ENCODE peak calls at places on chromosomes 16 and 17, in six cellular contexts. E is breast epithelium, U is esophagus squamous epithelium, F is endothelial cell of umbilical vein, G is testis, B is IMR-90. J is an unnamed sample.

GRCh38 chr17:34171245-34171818 is 83.8 kb upstream of the CCL2 start:
- DNase-seq in E (peak; percentile 41), U (no peak), F (peak; percentile 73), G (peak; percentile 76), B (peak; percentile 53), J (peak; percentile 54)

GRCh38 chr17:38605230-38605851 is 411 bp downstream of the SRCIN1 start:
- DNase-seq in E (no peak), U (no peak), F (no peak), G (no peak), B (no peak), J (no peak)

GRCh38 chr16:66476328-66477027 is 49.4 kb downstream of the BEAN1 start:
- DNase-seq in E (no peak), U (no peak), F (no peak), G (no peak), B (no peak), J (peak; percentile 7)

GRCh38 chr17:49249292-49249794 is 18.8 kb upstream of the PHOSPHO1 start:
- DNase-seq in E (no peak), U (no peak), F (no peak), G (peak; percentile 27), B (no peak), J (peak; percentile 99)

GRCh38 chr16:50303605-50304466 is 37.5 kb downstream of the ADCY7 start:
- DNase-seq in E (no peak), U (no peak), F (no peak), G (no peak), B (peak; percentile 70), J (no peak)

GRCh38 chr17:72560303-72561247 is 439.8 kb downstream of the SOX9 start:
- DNase-seq in E (no peak), U (no peak), F (peak; percentile 15), G (peak; percentile 53), B (peak; percentile 56), J (peak; percentile 70)

GRCh38 chr16:87498324-87499188 is 5.7 kb upstream of the ZCCHC14 start:
- DNase-seq in E (no peak), U (no peak), F (no peak), G (no peak), B (no peak), J (no peak)

GRCh38 chr17:75024686-75025397 is 12.4 kb downstream of the MRPL58 start:
- DNase-seq in E (no peak), U (no peak), F (no peak), G (peak; percentile 59), B (no peak), J (no peak)

GRCh38 chr16:17359778-17360177 is 111.0 kb downstream of the XYLT1 start:
- DNase-seq in E (no peak), U (no peak), F (no peak), G (no peak), B (peak; percentile 70), J (no peak)

GRCh38 chr16:30602595-30603277 is 7.5 kb downstream of the ZNF689 start:
- DNase-seq in E (no peak), U (no peak), F (no peak), G (no peak), B (peak; percentile 37), J (no peak)

GRCh38 chr17:781920-782731 is at the start of the genes GLOD4 and MRM3:
- DNase-seq in E (peak; percentile 92), U (peak; percentile 68), F (peak; percentile 92), G (peak; percentile 96), B (peak; percentile 85), J (peak; percentile 96)

GRCh38 chr16:25033852-25034251 is 18.7 kb upstream of the ARHGAP17 start:
- DNase-seq in E (no peak), U (no peak), F (no peak), G (no peak), B (peak; percentile 83), J (no peak)

GRCh38 chr17:66412857-66413563 is 110.6 kb downstream of the PRKCA start:
- DNase-seq in E (no peak), U (no peak), F (no peak), G (no peak), B (no peak), J (no peak)

GRCh38 chr16:23423496-23424049 is 29.4 kb downstream of the COG7 start:
- DNase-seq in E (peak; percentile 95), U (no peak), F (peak; percentile 100), G (peak; percentile 85), B (peak; percentile 99), J (no peak)

GRCh38 chr17:10733666-10734065 is 3.8 kb upstream of the TMEM220 start:
- DNase-seq in E (no peak), U (no peak), F (no peak), G (no peak), B (no peak), J (no peak)

GRCh38 chr17:60231234-60231633 is 81.5 kb downstream of the CA4 start:
- DNase-seq in E (no peak), U (no peak), F (peak; percentile 45), G (no peak), B (peak; percentile 39), J (peak; percentile 44)

GRCh38 chr16:27828671-27829070 is 234.8 kb downstream of the GSG1L start:
- DNase-seq in E (no peak), U (no peak), F (no peak), G (no peak), B (no peak), J (no peak)

GRCh38 chr16:22373662-22374310 is 633 bp downstream of the CDR2 start:
- DNase-seq in E (peak; percentile 44), U (no peak), F (peak; percentile 56), G (peak; percentile 47), B (no peak), J (peak; percentile 71)

GRCh38 chr17:12719948-12720347 is 54.3 kb downstream of the MYOCD start:
- DNase-seq in E (no peak), U (no peak), F (no peak), G (peak; percentile 32), B (no peak), J (no peak)

GRCh38 chr17:48011405-48012150 is 26.0 kb downstream of the COPZ2 start:
- DNase-seq in E (peak; percentile 37), U (no peak), F (peak; percentile 43), G (peak; percentile 41), B (peak; percentile 25), J (peak; percentile 64)

GRCh38 chr16:75252946-75253911 is 1.8 kb upstream of the BCAR1 start:
- DNase-seq in E (no peak), U (no peak), F (peak; percentile 63), G (peak; percentile 75), B (peak; percentile 74), J (no peak)

GRCh38 chr17:3903051-3903825 is 10.4 kb upstream of the CAMKK1 start:
- DNase-seq in E (no peak), U (no peak), F (no peak), G (no peak), B (no peak), J (no peak)

GRCh38 chr17:58284613-58285421 is 4.1 kb upstream of the MPO start:
- DNase-seq in E (peak; percentile 3), U (no peak), F (no peak), G (peak; percentile 6), B (no peak), J (no peak)

GRCh38 chr17:35146214-35146833 is 1.3 kb upstream of the UNC45B start:
- DNase-seq in E (no peak), U (no peak), F (no peak), G (no peak), B (no peak), J (no peak)

GRCh38 chr16:55503726-55504553 is 4.9 kb upstream of the LPCAT2 start:
- DNase-seq in E (no peak), U (no peak), F (peak; percentile 47), G (no peak), B (no peak), J (no peak)

GRCh38 chr17:77604301-77605031 is 354.0 kb upstream of the TNRC6C start:
- DNase-seq in E (no peak), U (no peak), F (no peak), G (no peak), B (no peak), J (no peak)

GRCh38 chr16:69523571-69523970 is 42.2 kb upstream of the NFAT5 start:
- DNase-seq in E (no peak), U (no peak), F (no peak), G (no peak), B (no peak), J (no peak)

GRCh38 chr17:74603032-74603635 is 11.1 kb upstream of the CD300LD start:
- DNase-seq in E (no peak), U (no peak), F (no peak), G (no peak), B (no peak), J (no peak)

GRCh38 chr17:17822189-17822978 is 14.4 kb downstream of the SREBF1 start:
- DNase-seq in E (no peak), U (no peak), F (no peak), G (peak; percentile 90), B (peak; percentile 87), J (peak; percentile 50)
- TF ChIP-seq POLR2A in E (no peak), U (no peak), F (no peak), G (no peak), B (no peak), J (peak; percentile 36)

DNA sequence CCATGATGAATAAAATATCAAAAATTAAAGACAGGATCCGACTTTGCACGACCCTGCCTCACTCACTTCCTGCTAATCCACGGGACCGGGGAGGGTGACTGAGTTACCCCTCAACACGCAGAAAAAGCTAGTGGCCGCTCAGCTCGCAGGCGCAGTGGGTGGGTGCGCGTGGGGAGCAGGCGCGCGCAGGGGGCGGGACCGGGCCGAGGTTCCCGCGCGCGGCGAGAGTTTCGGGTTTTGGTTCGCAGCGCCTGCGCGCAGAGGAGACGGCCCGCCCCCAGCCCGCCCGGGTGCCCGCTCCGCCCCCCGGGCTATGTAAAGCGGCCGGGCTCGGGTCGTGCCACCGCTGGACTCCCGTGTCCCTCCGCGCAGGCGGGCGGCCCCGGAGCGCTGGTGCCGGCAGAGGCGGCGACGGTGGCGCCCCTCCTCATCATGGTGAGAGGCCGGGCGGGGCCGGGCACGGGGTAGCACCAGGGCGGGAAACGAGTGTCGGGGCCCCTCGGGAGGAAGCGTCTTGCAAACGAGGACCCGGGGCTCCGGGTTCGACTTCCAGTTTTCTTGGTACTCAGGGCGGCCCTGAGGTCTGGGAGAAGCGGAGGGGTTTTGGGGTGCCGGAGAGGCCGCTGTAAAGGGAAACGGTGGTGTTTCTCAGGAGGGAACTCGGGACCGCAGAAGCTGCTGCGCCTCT is at the start of gene CNP:
- DNase-seq in E (peak; percentile 85), U (peak; percentile 40), F (peak; percentile 91), G (peak; percentile 94), B (peak; percentile 87), J (peak; percentile 95)
- TF ChIP-seq POLR2A in E (no peak), U (no peak), F (peak; percentile 96), G (no peak), B (peak; percentile 89), J (peak; percentile 58)

GRCh38 chr16:740764-741505 is at the start of gene CIAO3:
- DNase-seq in E (peak; percentile 81), U (no peak), F (peak; percentile 86), G (peak; percentile 88), B (peak; percentile 89), J (peak; percentile 97)
- TF ChIP-seq POLR2A in E (peak; percentile 42), U (no peak), F (peak; percentile 89), G (no peak), B (peak; percentile 36), J (peak; percentile 65)

DNA sequence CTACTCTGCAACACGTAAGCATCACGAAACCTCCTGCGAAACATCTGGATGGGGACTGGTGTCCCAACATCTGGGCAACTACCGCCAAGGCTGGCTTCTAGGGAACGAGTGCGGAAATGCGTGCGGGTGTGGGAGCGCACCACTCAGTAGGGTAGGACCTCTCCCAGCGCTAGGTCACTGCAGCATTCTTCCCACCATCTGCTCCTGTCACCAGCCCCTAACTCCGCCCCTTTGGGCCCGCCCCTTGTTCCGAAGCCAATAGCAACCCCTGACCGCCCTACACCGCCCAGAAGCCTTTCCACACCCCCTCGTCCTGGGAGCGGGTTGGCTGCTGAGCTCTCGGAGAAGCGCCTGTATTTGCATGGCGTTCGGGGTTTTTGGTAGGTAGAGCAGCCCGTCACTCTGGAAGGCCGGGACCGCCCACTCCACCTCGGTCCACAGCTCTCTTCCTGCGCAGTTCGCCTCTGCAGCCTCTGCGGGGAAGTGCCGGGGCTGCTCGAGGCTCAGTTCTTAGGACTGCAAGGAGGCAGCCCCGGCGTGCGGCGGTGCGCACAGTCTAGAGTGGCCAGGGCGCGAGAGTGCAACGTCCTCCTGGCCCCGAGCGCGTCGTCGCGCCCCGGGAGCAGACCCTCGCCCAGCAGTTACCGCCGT is at the start of gene HS3ST3B1:
- DNase-seq in E (peak; percentile 99), U (peak; percentile 84), F (peak; percentile 89), G (peak; percentile 98), B (peak; percentile 100), J (peak; percentile 93)
- TF ChIP-seq POLR2A in E (peak; percentile 39), U (no peak), F (no peak), G (peak; percentile 66), B (peak; percentile 92), J (no peak)